ENCODE peak calls at places on chromosomes 4 and X, in seven cellular contexts. One of them, this sample, is unnamed.

GRCh38 chr4:82519072-82519471 is 42.7 kb downstream of the TMEM150C start:
- DNase-seq in HCT116: no peak
- DNase-seq in foreskin fibroblast: peak
- DNase-seq in choroid plexus epithelial cell: peak
- DNase-seq in GM23338: no peak
- DNase-seq in colonic mucosa: no peak
- DNase-seq in pancreas: no peak
- DNase-seq in this sample: no peak

GRCh38 chr4:76702440-76703122 is 195.4 kb downstream of the SOWAHB start:
- DNase-seq in HCT116: no peak
- DNase-seq in foreskin fibroblast: no peak
- DNase-seq in choroid plexus epithelial cell: no peak
- DNase-seq in GM23338: no peak
- DNase-seq in colonic mucosa: no peak
- DNase-seq in pancreas: no peak
- DNase-seq in this sample: no peak

GRCh38 chr4:2537011-2537830 is 774 bp downstream of the FAM193A start:
- DNase-seq in HCT116: no peak
- DNase-seq in foreskin fibroblast: peak
- DNase-seq in choroid plexus epithelial cell: peak
- DNase-seq in GM23338: peak
- DNase-seq in colonic mucosa: peak
- DNase-seq in pancreas: peak
- DNase-seq in this sample: no peak

GRCh38 chrX:103405009-103405333 is 28.6 kb downstream of the BEX3 start:
- DNase-seq in HCT116: no peak
- DNase-seq in foreskin fibroblast: no peak
- DNase-seq in choroid plexus epithelial cell: no peak
- DNase-seq in GM23338: no peak
- DNase-seq in colonic mucosa: peak
- DNase-seq in pancreas: no peak
- DNase-seq in this sample: no peak

GRCh38 chr4:94412019-94413017 is 39.4 kb upstream of the PDLIM5 start:
- DNase-seq in HCT116: peak
- DNase-seq in foreskin fibroblast: peak
- DNase-seq in choroid plexus epithelial cell: peak
- DNase-seq in GM23338: no peak
- DNase-seq in colonic mucosa: peak
- DNase-seq in pancreas: no peak
- DNase-seq in this sample: no peak

GRCh38 chrX:57178605-57179004 is 41.4 kb upstream of the SPIN2A start:
- DNase-seq in HCT116: no peak
- DNase-seq in foreskin fibroblast: no peak
- DNase-seq in choroid plexus epithelial cell: no peak
- DNase-seq in GM23338: no peak
- DNase-seq in colonic mucosa: no peak
- DNase-seq in pancreas: no peak
- DNase-seq in this sample: no peak

GRCh38 chr4:133316874-133317273 is 167.8 kb downstream of the PCDH10 start:
- DNase-seq in HCT116: no peak
- DNase-seq in foreskin fibroblast: no peak
- DNase-seq in choroid plexus epithelial cell: peak
- DNase-seq in GM23338: no peak
- DNase-seq in colonic mucosa: no peak
- DNase-seq in pancreas: no peak
- DNase-seq in this sample: no peak

GRCh38 chrX:46324166-46324565 is 221.1 kb downstream of the ZNF674 start:
- DNase-seq in HCT116: no peak
- DNase-seq in foreskin fibroblast: no peak
- DNase-seq in choroid plexus epithelial cell: no peak
- DNase-seq in GM23338: no peak
- DNase-seq in colonic mucosa: no peak
- DNase-seq in pancreas: no peak
- DNase-seq in this sample: no peak

GRCh38 chr4:32499176-32499575 is 1779.0 kb downstream of the PCDH7 start:
- DNase-seq in HCT116: no peak
- DNase-seq in foreskin fibroblast: peak
- DNase-seq in choroid plexus epithelial cell: peak
- DNase-seq in GM23338: no peak
- DNase-seq in colonic mucosa: no peak
- DNase-seq in pancreas: no peak
- DNase-seq in this sample: no peak

GRCh38 chrX:9055354-9055753 is 21.4 kb upstream of the FAM9B start:
- DNase-seq in HCT116: no peak
- DNase-seq in foreskin fibroblast: no peak
- DNase-seq in choroid plexus epithelial cell: no peak
- DNase-seq in GM23338: no peak
- DNase-seq in colonic mucosa: no peak
- DNase-seq in pancreas: no peak
- DNase-seq in this sample: no peak

GRCh38 chr4:26015133-26015651 is 101.2 kb downstream of the SMIM20 start:
- DNase-seq in HCT116: no peak
- DNase-seq in foreskin fibroblast: peak
- DNase-seq in choroid plexus epithelial cell: peak
- DNase-seq in GM23338: no peak
- DNase-seq in colonic mucosa: no peak
- DNase-seq in pancreas: peak
- DNase-seq in this sample: no peak

GRCh38 chr4:170004656-170005250 is 21.4 kb downstream of the MFAP3L start:
- DNase-seq in HCT116: no peak
- DNase-seq in foreskin fibroblast: no peak
- DNase-seq in choroid plexus epithelial cell: no peak
- DNase-seq in GM23338: no peak
- DNase-seq in colonic mucosa: no peak
- DNase-seq in pancreas: no peak
- DNase-seq in this sample: no peak

GRCh38 chr4:174358823-174359222 is 75.1 kb downstream of the CEP44 start:
- DNase-seq in HCT116: peak
- DNase-seq in foreskin fibroblast: peak
- DNase-seq in choroid plexus epithelial cell: peak
- DNase-seq in GM23338: no peak
- DNase-seq in colonic mucosa: no peak
- DNase-seq in pancreas: no peak
- DNase-seq in this sample: no peak

GRCh38 chr4:47930971-47931804 is 16.8 kb upstream of the NFXL1 start:
- DNase-seq in HCT116: no peak
- DNase-seq in foreskin fibroblast: peak
- DNase-seq in choroid plexus epithelial cell: peak
- DNase-seq in GM23338: no peak
- DNase-seq in colonic mucosa: no peak
- DNase-seq in pancreas: no peak
- DNase-seq in this sample: no peak

GRCh38 chr4:101357751-101358150 is 10.4 kb upstream of the PPP3CA start:
- DNase-seq in HCT116: no peak
- DNase-seq in foreskin fibroblast: peak
- DNase-seq in choroid plexus epithelial cell: peak
- DNase-seq in GM23338: peak
- DNase-seq in colonic mucosa: no peak
- DNase-seq in pancreas: no peak
- DNase-seq in this sample: no peak

GRCh38 chr4:126850286-126850685 is 782.5 kb upstream of the INTU start:
- DNase-seq in HCT116: peak
- DNase-seq in foreskin fibroblast: peak
- DNase-seq in choroid plexus epithelial cell: peak
- DNase-seq in GM23338: no peak
- DNase-seq in colonic mucosa: no peak
- DNase-seq in pancreas: no peak
- DNase-seq in this sample: no peak

GRCh38 chrX:57821703-57822375 is 88.4 kb downstream of the ZXDA start:
- DNase-seq in HCT116: peak
- DNase-seq in foreskin fibroblast: peak
- DNase-seq in choroid plexus epithelial cell: peak
- DNase-seq in GM23338: peak
- DNase-seq in colonic mucosa: peak
- DNase-seq in pancreas: no peak
- DNase-seq in this sample: no peak

GRCh38 chrX:71147496-71148277 is 3.0 kb downstream of the NLGN3 start:
- DNase-seq in HCT116: no peak
- DNase-seq in foreskin fibroblast: no peak
- DNase-seq in choroid plexus epithelial cell: no peak
- DNase-seq in GM23338: peak
- DNase-seq in colonic mucosa: no peak
- DNase-seq in pancreas: no peak
- DNase-seq in this sample: no peak

GRCh38 chrX:40644821-40645358 is 2.5 kb downstream of the CXorf38 start:
- DNase-seq in HCT116: no peak
- DNase-seq in foreskin fibroblast: peak
- DNase-seq in choroid plexus epithelial cell: peak
- DNase-seq in GM23338: no peak
- DNase-seq in colonic mucosa: peak
- DNase-seq in pancreas: no peak
- DNase-seq in this sample: no peak

GRCh38 chr4:30716158-30716557 is 4.0 kb upstream of the PCDH7 start:
- DNase-seq in HCT116: peak
- DNase-seq in foreskin fibroblast: peak
- DNase-seq in choroid plexus epithelial cell: peak
- DNase-seq in GM23338: peak
- DNase-seq in colonic mucosa: no peak
- DNase-seq in pancreas: no peak
- DNase-seq in this sample: no peak

GRCh38 chr4:30716671-30717207 is 3.4 kb upstream of the PCDH7 start:
- DNase-seq in HCT116: no peak
- DNase-seq in foreskin fibroblast: peak
- DNase-seq in choroid plexus epithelial cell: peak
- DNase-seq in GM23338: peak
- DNase-seq in colonic mucosa: peak
- DNase-seq in pancreas: no peak
- DNase-seq in this sample: no peak

GRCh38 chr4:30718021-30718888 is 1.9 kb upstream of the PCDH7 start:
- DNase-seq in HCT116: no peak
- DNase-seq in foreskin fibroblast: peak
- DNase-seq in choroid plexus epithelial cell: peak
- DNase-seq in GM23338: peak
- DNase-seq in colonic mucosa: peak
- DNase-seq in pancreas: peak
- DNase-seq in this sample: peak

GRCh38 chr4:30718889-30719252 is 1.3 kb upstream of the PCDH7 start:
- DNase-seq in HCT116: no peak
- DNase-seq in foreskin fibroblast: peak
- DNase-seq in choroid plexus epithelial cell: peak
- DNase-seq in GM23338: peak
- DNase-seq in colonic mucosa: no peak
- DNase-seq in pancreas: no peak
- DNase-seq in this sample: no peak

GRCh38 chr4:30717208-30718020 is 2.8 kb upstream of the PCDH7 start:
- DNase-seq in HCT116: no peak
- DNase-seq in foreskin fibroblast: peak
- DNase-seq in choroid plexus epithelial cell: peak
- DNase-seq in GM23338: peak
- DNase-seq in colonic mucosa: peak
- DNase-seq in pancreas: peak
- DNase-seq in this sample: no peak
- TF ChIP-seq CTCF in HCT116: no peak
- TF ChIP-seq CTCF in foreskin fibroblast: no peak
- TF ChIP-seq CTCF in choroid plexus epithelial cell: no peak
- TF ChIP-seq CTCF in GM23338: no peak
- TF ChIP-seq CTCF in colonic mucosa: no peak
- TF ChIP-seq CTCF in pancreas: no peak
- TF ChIP-seq CTCF in this sample: no peak

DNA sequence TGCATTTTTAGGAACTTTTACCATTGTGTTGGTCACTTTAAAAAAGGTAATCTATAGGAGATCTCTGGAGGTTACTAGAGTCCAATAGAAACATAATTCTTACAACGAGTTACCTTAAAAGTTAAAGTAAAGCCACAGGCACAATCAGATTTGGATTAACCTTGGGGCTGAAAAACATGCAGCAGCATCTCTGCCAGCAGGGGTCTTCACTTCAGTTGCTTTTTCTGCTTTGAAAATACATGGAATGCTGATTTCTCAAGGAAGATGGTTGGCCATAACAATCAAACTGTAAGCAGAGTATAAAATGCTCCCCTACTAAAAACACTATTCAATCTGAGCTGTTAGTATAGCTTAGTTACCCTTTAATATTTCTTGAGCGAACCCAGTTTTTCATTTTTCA is 1072.3 kb upstream of the PCDH10 start:
- DNase-seq in HCT116: no peak
- DNase-seq in foreskin fibroblast: no peak
- DNase-seq in choroid plexus epithelial cell: no peak
- DNase-seq in GM23338: peak
- DNase-seq in colonic mucosa: no peak
- DNase-seq in pancreas: no peak
- DNase-seq in this sample: no peak
- TF ChIP-seq CTCF in HCT116: peak
- TF ChIP-seq CTCF in foreskin fibroblast: no peak
- TF ChIP-seq CTCF in choroid plexus epithelial cell: peak
- TF ChIP-seq CTCF in GM23338: peak
- TF ChIP-seq CTCF in colonic mucosa: no peak
- TF ChIP-seq CTCF in pancreas: no peak
- TF ChIP-seq CTCF in this sample: peak

DNA sequence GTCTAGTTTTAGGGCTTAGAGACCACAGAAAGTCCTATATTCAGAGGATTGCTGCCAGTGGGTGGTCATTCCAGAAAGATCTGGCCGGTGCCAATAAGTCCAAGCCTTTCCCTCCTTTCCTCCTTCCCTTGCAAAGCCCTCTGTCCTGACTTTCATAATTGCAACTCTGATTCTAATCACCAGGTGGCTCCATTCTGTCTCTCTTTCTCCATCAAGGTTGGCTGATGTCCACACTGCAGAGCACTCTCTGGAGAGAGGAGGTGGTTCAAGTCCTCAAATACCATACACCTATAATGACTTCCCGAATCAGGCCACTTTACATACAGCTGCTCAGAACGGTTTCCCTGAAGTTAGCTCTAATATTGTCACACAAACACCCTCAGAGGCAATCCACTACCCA is 22.4 kb upstream of the ARMCX4 start:
- DNase-seq in HCT116: peak
- DNase-seq in foreskin fibroblast: peak
- DNase-seq in choroid plexus epithelial cell: peak
- DNase-seq in GM23338: peak
- DNase-seq in colonic mucosa: no peak
- DNase-seq in pancreas: no peak
- DNase-seq in this sample: no peak
- TF ChIP-seq CTCF in HCT116: peak
- TF ChIP-seq CTCF in foreskin fibroblast: peak
- TF ChIP-seq CTCF in choroid plexus epithelial cell: peak
- TF ChIP-seq CTCF in GM23338: peak
- TF ChIP-seq CTCF in colonic mucosa: peak
- TF ChIP-seq CTCF in pancreas: no peak
- TF ChIP-seq CTCF in this sample: peak

GRCh38 chr4:110480031-110480549 is 4.1 kb downstream of the ENPEP start:
- DNase-seq in HCT116: no peak
- DNase-seq in foreskin fibroblast: peak
- DNase-seq in choroid plexus epithelial cell: peak
- DNase-seq in GM23338: peak
- DNase-seq in colonic mucosa: no peak
- DNase-seq in pancreas: no peak
- DNase-seq in this sample: no peak
- TF ChIP-seq CTCF in HCT116: peak
- TF ChIP-seq CTCF in foreskin fibroblast: peak
- TF ChIP-seq CTCF in choroid plexus epithelial cell: peak
- TF ChIP-seq CTCF in GM23338: peak
- TF ChIP-seq CTCF in colonic mucosa: no peak
- TF ChIP-seq CTCF in pancreas: no peak
- TF ChIP-seq CTCF in this sample: no peak